ENCODE peak calls at places on chromosomes 4 and X, in four cellular contexts. Q is K562, R is A549, K is H1. U is an unnamed sample.

GRCh38 chr4:136917312-136918110 is 614.8 kb downstream of the PCDH18 start:
- DNase-seq in R (no peak), K (no peak), Q (no peak), U (no peak)

GRCh38 chr4:35252866-35253265 is 991.4 kb downstream of the ARAP2 start:
- DNase-seq in Q (no peak), R (no peak), K (no peak), U (no peak)

GRCh38 chr4:109803924-109804571 is 2.2 kb upstream of the CFI start:
- DNase-seq in K (no peak), R (peak), Q (peak), U (peak)

GRCh38 chr4:127479031-127479622 is 153.6 kb upstream of the INTU start:
- DNase-seq in R (peak), Q (peak), K (no peak), U (peak)

GRCh38 chr4:41219421-41219950 is 5.1 kb upstream of the APBB2 start:
- DNase-seq in Q (no peak), K (no peak), R (no peak), U (no peak)

GRCh38 chr4:38949416-38950051 is 81.9 kb downstream of the FAM114A1 start:
- DNase-seq in K (no peak), Q (no peak), R (no peak), U (no peak)

GRCh38 chr4:37225778-37226177 is 18.8 kb upstream of the NWD2 start:
- DNase-seq in R (no peak), Q (peak), K (no peak), U (no peak)

GRCh38 chr4:12016729-12017128 is 588.0 kb upstream of the HS3ST1 start:
- DNase-seq in R (no peak), Q (no peak), K (no peak), U (no peak)

GRCh38 chrX:124228849-124229248 is 103.6 kb upstream of the TEX13D start:
- DNase-seq in R (no peak), Q (no peak), K (no peak), U (no peak)

GRCh38 chrX:42752730-42753129 is 25.2 kb downstream of the PPP1R2C start:
- DNase-seq in K (no peak), R (no peak), Q (no peak), U (no peak)

GRCh38 chrX:66863721-66864120 is 224.8 kb upstream of the EDA2R start:
- DNase-seq in Q (no peak), K (no peak), R (no peak), U (no peak)

GRCh38 chr4:174457468-174457867 is 64.8 kb downstream of the HPGD start:
- DNase-seq in Q (no peak), K (no peak), R (no peak), U (no peak)

GRCh38 chr4:30866444-30866843 is 146.3 kb downstream of the PCDH7 start:
- DNase-seq in R (no peak), Q (no peak), K (no peak), U (no peak)

GRCh38 chr4:30868257-30868656 is 148.1 kb downstream of the PCDH7 start:
- DNase-seq in K (no peak), R (no peak), Q (no peak), U (no peak)

GRCh38 chr4:30866907-30867306 is 146.7 kb downstream of the PCDH7 start:
- DNase-seq in K (no peak), Q (no peak), R (no peak), U (no peak)

GRCh38 chr4:30867427-30867826 is 147.3 kb downstream of the PCDH7 start:
- DNase-seq in Q (no peak), K (no peak), R (no peak), U (no peak)

DNA sequence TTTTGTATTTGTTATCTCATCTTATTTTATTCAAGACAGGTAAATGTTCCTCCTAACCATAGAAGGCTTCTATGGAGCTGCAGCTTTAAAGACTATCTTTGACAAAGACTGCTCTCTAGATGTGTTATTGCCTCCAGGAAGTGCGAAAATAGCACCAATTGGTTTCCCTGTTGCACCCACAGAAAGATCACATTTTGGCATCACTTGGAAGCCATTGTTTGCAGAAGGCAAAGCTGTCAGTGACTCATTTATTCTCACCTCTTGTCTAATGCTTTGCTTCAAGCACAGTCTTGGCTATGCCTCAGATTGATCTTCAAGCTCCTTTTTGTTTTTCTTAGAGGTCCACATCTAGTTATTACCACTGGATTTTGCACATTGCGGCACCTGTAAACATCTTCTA is 150.3 kb downstream of the PCDH7 start:
- DNase-seq in K (no peak), R (no peak), Q (no peak), U (no peak)
- TF ChIP-seq RNF2 in K (no peak), R (no peak), Q (no peak), U (no peak)

GRCh38 chrX:38893441-38893840 is 92.2 kb downstream of the MID1IP1 start:
- DNase-seq in K (no peak), R (no peak), Q (no peak), U (no peak)
- TF ChIP-seq RNF2 in K (no peak), R (no peak), Q (no peak), U (no peak)

GRCh38 chr4:165204462-165204830 is 2.9 kb upstream of the KLHL2 start:
- DNase-seq in Q (peak), R (no peak), K (no peak), U (no peak)
- TF ChIP-seq RNF2 in Q (no peak), R (no peak), K (no peak), U (no peak)

GRCh38 chr4:6113641-6114040 is 86.7 kb downstream of the JAKMIP1 start:
- DNase-seq in K (no peak), Q (no peak), R (no peak), U (no peak)
- TF ChIP-seq RNF2 in K (no peak), Q (no peak), R (no peak), U (no peak)

U was measured in HepG2.